ENCODE peak calls at places on chromosomes 4 and X, in six cellular contexts. M, B, Z, A, I and U are unnamed samples.

GRCh38 chr4:128793859-128794667 is 15.4 kb upstream of the JADE1 start:
- DNase-seq in M (no peak), B (no peak), Z (no peak), A (no peak), I (no peak), U (no peak)

GRCh38 chrX:136608295-136608933 is 39.5 kb upstream of the CD40LG start:
- DNase-seq in M (peak), B (no peak), Z (peak), A (no peak), I (peak), U (peak)

GRCh38 chr4:8868321-8869001 is 3.2 kb downstream of the HMX1 start:
- DNase-seq in M (no peak), B (no peak), Z (no peak), A (no peak), I (no peak), U (no peak)

GRCh38 chr4:69321153-69321729 is 41.0 kb downstream of the UGT2B28 start:
- DNase-seq in M (peak), B (no peak), Z (no peak), A (no peak), I (peak), U (no peak)

GRCh38 chr4:96102541-96103018 is 262.7 kb downstream of the PDHA2 start:
- DNase-seq in M (no peak), B (no peak), Z (peak), A (no peak), I (no peak), U (no peak)

GRCh38 chr4:24055623-24056022 is 165.8 kb upstream of the PPARGC1A start:
- DNase-seq in M (no peak), B (no peak), Z (no peak), A (no peak), I (no peak), U (no peak)

GRCh38 chrX:123665197-123665596 is 67.7 kb downstream of the THOC2 start:
- DNase-seq in M (no peak), B (no peak), Z (peak), A (no peak), I (no peak), U (no peak)

GRCh38 chr4:186606593-186606992 is 51.2 kb upstream of the MTNR1A start:
- DNase-seq in M (no peak), B (no peak), Z (peak), A (no peak), I (no peak), U (no peak)

GRCh38 chr4:10088135-10089010 is 28.2 kb downstream of the WDR1 start:
- DNase-seq in M (no peak), B (no peak), Z (no peak), A (no peak), I (peak), U (no peak)

GRCh38 chr4:126137782-126138170 is 823.0 kb downstream of the FAT4 start:
- DNase-seq in M (no peak), B (no peak), Z (no peak), A (no peak), I (no peak), U (no peak)

GRCh38 chrX:67544281-67544680 is 460 bp downstream of the AR start:
- DNase-seq in M (peak), B (no peak), Z (no peak), A (no peak), I (no peak), U (no peak)
- TF ChIP-seq CTCF in M (no peak), B (no peak), Z (no peak), A (no peak), I (no peak), U (no peak)

GRCh38 chrX:57817302-57817701 is 93.0 kb downstream of the ZXDA start:
- DNase-seq in M (peak), B (no peak), Z (peak), A (no peak), I (no peak), U (no peak)
- TF ChIP-seq CTCF in M (peak), B (no peak), Z (peak), A (peak), I (peak), U (peak)

GRCh38 chr4:88828846-88829245 is 131.2 kb upstream of the NAP1L5 start:
- DNase-seq in M (no peak), B (no peak), Z (no peak), A (no peak), I (no peak), U (no peak)
- TF ChIP-seq CTCF in M (no peak), B (no peak), Z (no peak), A (no peak), I (no peak), U (no peak)

GRCh38 chr4:26325191-26325590 is 4.4 kb downstream of the RBPJ start:
- DNase-seq in M (peak), B (no peak), Z (peak), A (peak), I (no peak), U (no peak)
- TF ChIP-seq CTCF in M (peak), B (peak), Z (peak), A (peak), I (no peak), U (peak)

GRCh38 chr4:153645183-153645582 is 38.9 kb upstream of the TLR2 start:
- DNase-seq in M (no peak), B (no peak), Z (no peak), A (no peak), I (no peak), U (no peak)

GRCh38 chr4:153651041-153651960 is 32.8 kb upstream of the TLR2 start:
- DNase-seq in M (no peak), B (no peak), Z (peak), A (no peak), I (peak), U (no peak)

GRCh38 chr4:153651961-153652784 is 31.9 kb upstream of the TLR2 start:
- DNase-seq in M (no peak), B (no peak), Z (peak), A (no peak), I (no peak), U (no peak)

GRCh38 chr4:153647975-153648374 is 36.1 kb upstream of the TLR2 start:
- DNase-seq in M (no peak), B (no peak), Z (no peak), A (no peak), I (no peak), U (no peak)

GRCh38 chr4:153649572-153649991 is 34.5 kb upstream of the TLR2 start:
- DNase-seq in M (no peak), B (no peak), Z (peak), A (no peak), I (no peak), U (no peak)
- TF ChIP-seq CTCF in M (no peak), B (peak), Z (peak), A (no peak), I (no peak), U (peak)

GRCh38 chrX:125378205-125378604 is 58.5 kb downstream of the TEX13C start:
- DNase-seq in M (no peak), B (no peak), Z (peak), A (no peak), I (no peak), U (no peak)
- TF ChIP-seq CTCF in M (no peak), B (no peak), Z (peak), A (no peak), I (no peak), U (no peak)

GRCh38 chr4:59825104-59825503 is 1375.0 kb upstream of the ADGRL3 start:
- DNase-seq in M (no peak), B (no peak), Z (no peak), A (no peak), I (no peak), U (no peak)
- TF ChIP-seq CTCF in M (no peak), B (no peak), Z (no peak), A (no peak), I (no peak), U (no peak)

GRCh38 chrX:15143050-15143824 is 126.6 kb downstream of the ASB9 start:
- DNase-seq in M (peak), B (peak), Z (peak), A (peak), I (peak), U (peak)
- TF ChIP-seq CTCF in M (peak), B (peak), Z (peak), A (no peak), I (peak), U (peak)

GRCh38 chrX:46547857-46548256 is 2.6 kb upstream of the ZNF674 start:
- DNase-seq in M (no peak), B (peak), Z (peak), A (no peak), I (no peak), U (no peak)

GRCh38 chrX:46543441-46543840 is 1.8 kb downstream of the ZNF674 start:
- DNase-seq in M (no peak), B (no peak), Z (no peak), A (no peak), I (no peak), U (no peak)

GRCh38 chrX:46549914-46550313 is 4.7 kb upstream of the ZNF674 start:
- DNase-seq in M (no peak), B (no peak), Z (no peak), A (no peak), I (no peak), U (no peak)

DNA sequence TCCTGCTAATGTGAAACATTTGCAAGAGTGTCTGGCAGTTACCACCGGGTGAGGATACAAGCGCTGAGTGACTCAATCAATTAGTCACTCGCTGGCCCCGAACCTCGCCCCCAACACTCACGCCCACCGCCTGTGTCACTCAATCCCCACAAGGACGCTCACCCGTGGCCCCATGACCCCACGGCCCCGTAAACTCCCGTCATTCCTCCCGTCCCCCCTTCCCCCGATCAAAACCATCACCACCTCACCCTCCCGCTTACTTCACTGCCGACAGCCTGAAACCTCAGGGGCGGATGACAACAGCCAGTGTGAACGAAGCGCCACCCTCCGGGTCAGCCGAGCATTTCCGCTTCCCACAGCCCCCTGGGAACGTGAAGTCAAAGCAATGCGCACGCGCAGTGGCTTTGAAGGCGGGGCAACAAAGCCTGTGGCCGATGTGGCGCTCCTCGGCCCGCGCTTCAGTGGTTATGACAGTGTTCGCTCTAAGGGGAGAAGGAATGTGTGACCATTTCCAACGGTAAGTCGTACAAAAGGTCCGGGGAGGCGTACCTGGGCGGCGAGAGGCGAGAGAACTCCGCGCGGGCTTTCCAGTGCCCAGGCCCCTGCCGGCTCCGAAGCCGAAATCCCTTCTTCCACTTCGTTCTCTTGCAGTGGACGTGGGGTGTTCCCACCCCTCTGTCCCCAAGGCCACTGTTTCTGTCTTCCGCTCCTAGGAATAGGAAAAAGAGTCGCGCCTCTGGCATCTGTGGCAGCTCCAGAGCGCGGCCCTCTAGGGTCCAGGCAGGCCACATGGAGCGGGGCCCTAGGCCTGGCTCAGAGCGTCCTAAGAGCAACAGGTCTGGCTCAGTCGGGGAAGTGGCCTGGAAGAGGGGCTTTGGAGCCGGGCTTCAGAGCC is at the start of gene ZNF674:
- DNase-seq in M (peak), B (peak), Z (peak), A (peak), I (peak), U (peak)
- TF ChIP-seq CTCF in M (peak), B (peak), Z (peak), A (no peak), I (peak), U (peak)

GRCh38 chr4:55269470-55269869 is 76.6 kb upstream of the SRD5A3 start:
- DNase-seq in M (no peak), B (no peak), Z (no peak), A (no peak), I (no peak), U (no peak)
- TF ChIP-seq CTCF in M (no peak), B (no peak), Z (no peak), A (no peak), I (no peak), U (no peak)